ENCODE peak calls at places on chromosomes 13 and 19, in four cellular contexts. O, T, C and E are unnamed samples.
A peak's percentile ranks its signal among the peaks of the same experiment; 100 is the strongest.

GRCh38 chr13:32445461-32445860 is 17.5 kb upstream of the N4BP2L1 start:
- DNase-seq in O (no peak), T (no peak), C (no peak), E (no peak)

GRCh38 chr13:45325806-45326205 is 15.2 kb downstream of the TPT1 start:
- DNase-seq in O (no peak), T (no peak), C (peak; percentile 62), E (no peak)

GRCh38 chr13:110152351-110152750 is 154.6 kb downstream of the COL4A1 start:
- DNase-seq in O (no peak), T (no peak), C (no peak), E (no peak)

GRCh38 chr13:112626124-112626523 is 38.2 kb upstream of the TUBGCP3 start:
- DNase-seq in O (no peak), T (no peak), C (no peak), E (no peak)

GRCh38 chr19:13986348-13986904 is 19.7 kb downstream of the RFX1 start:
- DNase-seq in O (no peak), T (no peak), C (no peak), E (peak; percentile 85)

GRCh38 chr13:106755542-106755941 is 187.6 kb upstream of the ARGLU1 start:
- DNase-seq in O (no peak), T (no peak), C (no peak), E (no peak)

GRCh38 chr13:99312493-99312883 is 5.3 kb upstream of the GPR183 start:
- DNase-seq in O (no peak), T (no peak), C (no peak), E (no peak)

GRCh38 chr19:48249502-48250014 is 6.2 kb downstream of the CARD8 start:
- DNase-seq in O (no peak), T (no peak), C (no peak), E (no peak)

GRCh38 chr19:6481541-6482342 is at the start of gene DENND1C:
- DNase-seq in O (peak; percentile 76), T (no peak), C (peak; percentile 47), E (peak; percentile 65)

GRCh38 chr13:57629821-57630235 is 1.7 kb upstream of the PCDH17 start:
- DNase-seq in O (peak; percentile 16), T (no peak), C (no peak), E (peak; percentile 97)

GRCh38 chr19:41597600-41598041 is 21.7 kb downstream of the CEACAM21 start:
- DNase-seq in O (peak; percentile 84), T (peak; percentile 99), C (peak; percentile 39), E (no peak)

GRCh38 chr19:51203941-51204720 is 20.7 kb upstream of the CD33 start:
- DNase-seq in O (no peak), T (no peak), C (no peak), E (no peak)

GRCh38 chr13:83589816-83590215 is 292.5 kb downstream of the SLITRK1 start:
- DNase-seq in O (no peak), T (no peak), C (no peak), E (no peak)

GRCh38 chr19:39676004-39676403 is 20.3 kb downstream of the LGALS16 start:
- DNase-seq in O (no peak), T (no peak), C (no peak), E (no peak)

GRCh38 chr19:13040232-13040915 is 45.1 kb downstream of the NFIX start:
- DNase-seq in O (no peak), T (no peak), C (no peak), E (no peak)

GRCh38 chr19:15836595-15837398 is 21.3 kb upstream of the OR10H1 start:
- DNase-seq in O (peak; percentile 96), T (peak; percentile 91), C (peak; percentile 94), E (no peak)

GRCh38 chr13:111483621-111483987 is 163.2 kb downstream of the TEX29 start:
- DNase-seq in O (no peak), T (no peak), C (no peak), E (no peak)

GRCh38 chr19:47713046-47714021 is at the start of gene EHD2:
- DNase-seq in O (peak; percentile 97), T (peak; percentile 69), C (no peak), E (peak; percentile 89)

GRCh38 chr13:43058318-43058674 is 34.9 kb downstream of the DNAJC15 start:
- DNase-seq in O (no peak), T (peak; percentile 16), C (peak; percentile 46), E (no peak)

GRCh38 chr19:3683405-3683865 is 16.8 kb downstream of the PIP5K1C start:
- DNase-seq in O (peak; percentile 72), T (no peak), C (no peak), E (no peak)

GRCh38 chr19:49861541-49862410 is 5.6 kb downstream of the PNKP start:
- DNase-seq in O (no peak), T (no peak), C (no peak), E (no peak)

GRCh38 chr19:10074153-10074552 is 12.0 kb upstream of the SHFL start:
- DNase-seq in O (peak; percentile 75), T (no peak), C (peak; percentile 60), E (no peak)

GRCh38 chr19:23099966-23100365 is 16.9 kb upstream of the ZNF730 start:
- DNase-seq in O (no peak), T (no peak), C (no peak), E (no peak)

GRCh38 chr13:113207890-113208423 is 512 bp downstream of the PCID2 start:
- DNase-seq in O (no peak), T (no peak), C (peak; percentile 26), E (no peak)

GRCh38 chr13:48582086-48582485 is 49.2 kb upstream of the RCBTB2 start:
- DNase-seq in O (no peak), T (no peak), C (no peak), E (no peak)

GRCh38 chr19:3849092-3849491 is 19.7 kb downstream of the ZFR2 start:
- DNase-seq in O (peak; percentile 78), T (no peak), C (peak; percentile 33), E (no peak)

GRCh38 chr19:45276284-45276687 is 25.2 kb downstream of the MARK4 start:
- DNase-seq in O (no peak), T (no peak), C (peak; percentile 87), E (no peak)

GRCh38 chr13:94858856-94859811 is 146.8 kb upstream of the SOX21 start:
- DNase-seq in O (no peak), T (no peak), C (no peak), E (no peak)

GRCh38 chr13:85864963-85865530 is 65.8 kb upstream of the SLITRK6 start:
- DNase-seq in O (no peak), T (no peak), C (peak; percentile 6), E (no peak)

DNA sequence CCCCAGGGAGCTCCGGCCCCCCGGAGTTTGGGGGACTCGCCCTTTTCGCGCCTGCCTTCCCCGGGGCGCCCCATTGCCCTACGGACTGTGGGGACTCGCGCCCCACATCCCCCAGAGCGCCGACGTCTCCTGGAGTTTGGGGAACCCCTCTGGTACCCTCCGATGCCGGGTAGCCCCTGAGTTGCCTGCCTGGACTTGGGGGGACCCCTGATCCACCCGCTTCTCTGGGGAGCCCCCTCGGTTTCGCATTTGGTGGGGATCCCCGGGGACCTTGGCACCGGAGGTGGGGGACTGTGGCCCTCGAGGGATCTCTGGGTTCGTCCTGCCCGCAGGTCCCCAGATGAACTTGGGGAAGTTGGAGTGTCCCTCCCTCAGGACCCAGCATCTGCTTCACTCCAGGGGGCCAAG is 782 bp downstream of the EFNA2 start:
- DNase-seq in O (no peak), T (no peak), C (no peak), E (no peak)
- TF ChIP-seq RNF2 in O (no peak), T (no peak), C (no peak), E (no peak)

DNA sequence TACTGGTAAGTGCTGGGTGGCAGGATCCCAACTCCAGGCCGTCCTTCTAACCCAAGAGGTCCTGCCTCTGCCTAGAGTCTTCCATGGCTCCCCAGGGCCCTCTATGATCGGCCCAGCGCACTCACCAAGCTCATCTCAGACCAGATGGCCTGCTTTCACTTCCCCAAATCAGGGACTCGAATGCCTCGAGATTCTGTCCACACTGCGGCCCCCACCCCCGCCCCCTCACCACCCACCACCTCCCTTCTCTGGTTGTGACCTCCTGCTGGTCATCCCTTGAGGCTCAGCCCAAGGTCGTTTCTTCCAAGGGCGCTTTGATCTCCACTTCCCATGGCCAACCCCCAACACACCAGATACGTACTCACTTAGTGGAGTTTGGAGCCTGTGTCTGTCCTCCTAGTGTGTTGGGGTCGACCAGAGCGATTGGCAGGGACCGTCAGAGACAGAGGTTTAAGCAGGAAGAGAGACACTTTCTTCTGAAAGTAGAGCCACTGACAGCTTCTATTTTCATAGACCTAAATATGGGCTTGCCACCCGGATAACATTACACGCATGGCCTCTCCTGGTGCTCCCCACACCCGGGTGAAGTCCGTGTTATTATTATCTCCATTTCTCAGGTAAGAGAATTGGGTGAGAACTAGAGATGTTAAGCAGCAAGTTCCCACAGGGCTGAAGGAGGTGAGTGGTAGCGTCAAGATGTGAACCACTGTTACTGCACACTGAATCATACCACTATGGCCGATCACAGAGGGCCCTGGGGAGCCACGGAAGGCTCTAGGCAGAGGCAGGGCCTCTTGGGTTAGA is at the start of gene FCER2:
- DNase-seq in O (no peak), T (no peak), C (peak; percentile 39), E (no peak)
- TF ChIP-seq RNF2 in O (no peak), T (no peak), C (no peak), E (no peak)

DNA sequence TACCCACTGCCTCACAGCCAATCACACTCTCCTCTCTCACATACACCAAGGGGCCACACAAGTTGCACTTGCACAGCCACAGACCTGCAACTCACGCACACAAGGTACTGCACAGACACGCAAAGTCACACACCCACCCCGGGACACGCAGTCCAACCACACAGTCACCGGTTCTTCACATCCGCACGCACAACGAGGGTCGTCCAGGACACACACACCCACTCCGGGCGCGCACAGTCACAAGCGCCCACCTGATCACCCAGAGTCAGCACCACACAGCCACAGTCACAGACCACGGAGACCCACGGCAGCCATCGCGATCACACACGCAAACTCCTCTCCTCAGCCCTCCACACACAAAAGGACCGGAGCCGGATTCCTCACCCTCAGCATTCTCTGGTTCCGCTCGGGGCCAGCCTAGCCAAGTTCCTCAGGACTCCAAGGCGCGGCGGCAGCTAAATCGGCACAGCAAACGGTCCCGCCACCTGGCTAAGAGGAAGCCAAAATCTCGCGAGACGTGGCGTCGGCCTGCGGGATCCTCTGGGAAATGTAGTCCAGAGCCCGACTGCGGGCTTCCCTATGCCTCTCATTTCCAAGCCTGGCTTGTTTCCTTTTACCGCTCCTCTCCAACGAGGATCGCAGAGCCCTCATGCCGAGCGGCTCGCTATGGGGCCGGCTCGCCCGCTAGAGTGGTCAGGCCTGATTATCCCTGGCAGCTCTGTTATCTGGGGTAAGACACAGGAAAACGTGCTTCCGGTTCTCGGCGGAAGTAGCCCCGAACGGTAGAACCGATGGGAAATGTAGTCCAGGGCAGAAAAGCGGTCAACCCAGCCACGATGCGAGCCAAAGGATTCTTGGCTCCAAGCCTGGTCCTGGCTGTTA is at the start of gene ZNF850:
- DNase-seq in O (peak; percentile 76), T (peak; percentile 89), C (peak; percentile 87), E (peak; percentile 95)
- TF ChIP-seq RNF2 in O (peak; percentile 48), T (no peak), C (no peak), E (no peak)

GRCh38 chr13:21297452-21297851 is 121.0 kb downstream of the MRPL57 start:
- DNase-seq in O (no peak), T (no peak), C (no peak), E (no peak)
- TF ChIP-seq RNF2 in O (no peak), T (no peak), C (no peak), E (no peak)